ENCODE peak calls at places on chromosomes 7 and 10, in five cellular contexts. B is HCT116, C is tibial nerve, U is T-helper 2 cell, K is EL. I is an unnamed sample.

GRCh38 chr7:28130277-28130676 is 50.3 kb downstream of the JAZF1 start:
- DNase-seq in U (no peak), C (no peak), K (peak), B (no peak), I (peak)

GRCh38 chr7:91772100-91772794 is 108.3 kb downstream of the MTERF1 start:
- DNase-seq in K (no peak), C (no peak), B (no peak), U (no peak), I (no peak)

GRCh38 chr7:80210400-80210799 is 75.8 kb downstream of the GNAI1 start:
- DNase-seq in C (no peak), B (no peak), U (no peak), K (no peak), I (no peak)

GRCh38 chr7:78149787-78150186 is 351.2 kb downstream of the PHTF2 start:
- DNase-seq in U (no peak), C (no peak), K (peak), B (no peak), I (no peak)

GRCh38 chr7:7639421-7639820 is 1.1 kb upstream of the UMAD1 start:
- DNase-seq in B (no peak), K (peak), U (no peak), C (no peak), I (no peak)

GRCh38 chr10:29237786-29238185 is 51.1 kb upstream of the LYZL1 start:
- DNase-seq in K (no peak), B (no peak), C (no peak), U (no peak), I (no peak)

GRCh38 chr10:29703276-29703675 is 68.5 kb upstream of the SVIL start:
- DNase-seq in U (no peak), B (no peak), K (no peak), C (no peak), I (no peak)

GRCh38 chr7:12719141-12719919 is 31.9 kb downstream of the ARL4A start:
- DNase-seq in K (peak), U (no peak), B (no peak), C (peak), I (peak)

GRCh38 chr7:30650455-30650854 is 31.8 kb downstream of the CRHR2 start:
- DNase-seq in B (no peak), K (no peak), U (no peak), C (no peak), I (no peak)

GRCh38 chr7:133794490-133794889 is 332.6 kb upstream of the LRGUK start:
- DNase-seq in U (no peak), K (peak), C (peak), B (no peak), I (no peak)

GRCh38 chr10:103917326-103918052 is 495 bp downstream of the STN1 start:
- DNase-seq in U (no peak), K (no peak), C (no peak), B (no peak), I (peak)

GRCh38 chr10:78688221-78688944 is 380.4 kb upstream of the ZMIZ1 start:
- DNase-seq in K (no peak), B (no peak), U (no peak), C (no peak), I (no peak)

GRCh38 chr10:52115823-52116222 is 198.3 kb upstream of the DKK1 start:
- DNase-seq in B (no peak), K (peak), U (no peak), C (no peak), I (no peak)

GRCh38 chr7:102319671-102320070 is 33.0 kb downstream of the SH2B2 start:
- DNase-seq in K (no peak), B (no peak), C (no peak), U (no peak), I (no peak)

GRCh38 chr10:57579926-57580325 is 687.8 kb downstream of the IPMK start:
- DNase-seq in C (no peak), K (peak), U (no peak), B (no peak), I (no peak)

GRCh38 chr10:22554481-22555182 is 159.7 kb downstream of the PIP4K2A start:
- DNase-seq in U (no peak), B (no peak), K (no peak), C (peak), I (peak)

GRCh38 chr7:142720981-142721380 is 28.3 kb upstream of the PRSS1 start:
- DNase-seq in B (no peak), K (no peak), U (no peak), C (no peak), I (no peak)

GRCh38 chr7:99618726-99619125 is 2.0 kb downstream of the ZSCAN25 start:
- DNase-seq in C (no peak), K (peak), B (no peak), U (no peak), I (no peak)

GRCh38 chr7:54778696-54779285 is 19.8 kb upstream of the SEC61G start:
- DNase-seq in K (no peak), U (no peak), C (no peak), B (no peak), I (no peak)

GRCh38 chr10:121753726-121754476 is 155.7 kb upstream of the FGFR2 start:
- DNase-seq in C (no peak), U (no peak), B (peak), K (peak), I (no peak)

GRCh38 chr10:130175074-130175473 is 38.9 kb downstream of the GLRX3 start:
- DNase-seq in K (no peak), C (no peak), U (no peak), B (no peak), I (no peak)

GRCh38 chr7:84271550-84271949 is 77.0 kb upstream of the SEMA3A start:
- DNase-seq in K (peak), U (no peak), C (no peak), B (no peak), I (no peak)

GRCh38 chr10:3372284-3372683 is 199.7 kb upstream of the PITRM1 start:
- DNase-seq in B (no peak), K (peak), U (no peak), C (peak), I (no peak)